ENCODE peak calls at places on chromosome 2, in nine cellular contexts. D is SK-N-SH, X is GM12864, Y is BJ, I is fibroblast of lung, T is AG04449, O is left lung, R is foreskin fibroblast, N is Calu3. J is an unnamed sample.

GRCh38 chr2:136175466-136175865 is 57.5 kb upstream of the CXCR4 start:
- DNase-seq in X (no peak), N (no peak), R (no peak), D (no peak), Y (no peak), T (no peak), I (no peak), O (no peak), J (no peak)

GRCh38 chr2:150339282-150339681 is 148.2 kb downstream of the RND3 start:
- DNase-seq in D (no peak), O (no peak), Y (no peak), X (no peak), R (peak), T (no peak), I (no peak), N (no peak), J (no peak)

GRCh38 chr2:220499281-220499680 is 871.9 kb downstream of the SLC4A3 start:
- DNase-seq in D (no peak), Y (no peak), T (no peak), R (peak), I (peak), N (peak), X (no peak), O (no peak), J (no peak)

GRCh38 chr2:120794716-120795115 is 59.0 kb downstream of the GLI2 start:
- DNase-seq in D (no peak), Y (no peak), O (no peak), T (no peak), R (peak), X (no peak), N (no peak), I (peak), J (no peak)

GRCh38 chr2:73971722-73972121 is 13.0 kb upstream of the TET3 start:
- DNase-seq in Y (no peak), N (no peak), I (no peak), X (no peak), D (no peak), R (peak), O (no peak), T (no peak), J (no peak)

GRCh38 chr2:148596033-148596432 is 48.5 kb upstream of the EPC2 start:
- DNase-seq in O (no peak), I (no peak), N (no peak), R (no peak), Y (no peak), D (no peak), T (no peak), X (no peak), J (no peak)

GRCh38 chr2:33001823-33002222 is 55.1 kb downstream of the LTBP1 start:
- DNase-seq in N (no peak), X (no peak), R (no peak), D (no peak), I (no peak), O (no peak), T (no peak), Y (no peak), J (no peak)

GRCh38 chr2:64485961-64486360 is 32.0 kb downstream of the LGALSL start:
- DNase-seq in X (no peak), R (peak), I (peak), O (no peak), N (no peak), T (no peak), Y (no peak), D (no peak), J (no peak)

GRCh38 chr2:127386764-127387654 is 766 bp downstream of the MAP3K2 start:
- DNase-seq in N (peak), Y (no peak), T (peak), I (peak), D (peak), R (peak), X (peak), O (peak), J (peak)

GRCh38 chr2:85648619-85649018 is 19.4 kb downstream of the SFTPB start:
- DNase-seq in O (no peak), N (peak), T (no peak), Y (no peak), D (peak), R (peak), I (peak), X (no peak), J (no peak)

GRCh38 chr2:111068435-111069058 is 52.2 kb upstream of the BCL2L11 start:
- DNase-seq in Y (no peak), T (no peak), R (no peak), I (no peak), D (no peak), O (no peak), X (no peak), N (peak), J (no peak)

GRCh38 chr2:3611611-3612010 is 16.7 kb downstream of the COLEC11 start:
- DNase-seq in X (no peak), I (no peak), Y (no peak), R (no peak), N (no peak), T (no peak), O (peak), D (no peak), J (no peak)

GRCh38 chr2:80190166-80190565 is 114.4 kb downstream of the LRRTM1 start:
- DNase-seq in R (no peak), T (no peak), O (no peak), D (no peak), I (no peak), Y (no peak), N (no peak), X (no peak), J (no peak)

GRCh38 chr2:102449370-102449974 is 23.6 kb upstream of the SLC9A4 start:
- DNase-seq in N (peak), Y (no peak), X (no peak), R (peak), O (no peak), I (peak), D (peak), T (no peak), J (no peak)

GRCh38 chr2:112621792-112622527 is 23.8 kb upstream of the SLC20A1 start:
- DNase-seq in T (no peak), N (no peak), X (no peak), Y (peak), R (peak), O (no peak), D (no peak), I (peak), J (no peak)

GRCh38 chr2:47211497-47212011 is 56.4 kb upstream of the STPG4 start:
- DNase-seq in Y (no peak), N (peak), R (no peak), I (no peak), O (no peak), D (no peak), T (no peak), X (no peak), J (no peak)

GRCh38 chr2:219639356-219639755 is 11.9 kb downstream of the SLC4A3 start:
- DNase-seq in T (no peak), Y (no peak), O (no peak), D (no peak), X (no peak), R (no peak), I (no peak), N (no peak), J (peak)

GRCh38 chr2:156867201-156867600 is 390.3 kb upstream of the GALNT5 start:
- DNase-seq in Y (no peak), I (no peak), N (no peak), D (no peak), X (no peak), T (no peak), O (no peak), R (no peak), J (no peak)

GRCh38 chr2:29766191-29766590 is 155.2 kb downstream of the ALK start:
- DNase-seq in O (no peak), R (peak), T (peak), Y (no peak), D (no peak), N (no peak), I (no peak), X (no peak), J (no peak)

GRCh38 chr2:118255301-118255700 is 167.0 kb downstream of the INSIG2 start:
- DNase-seq in O (no peak), R (no peak), I (no peak), T (no peak), X (no peak), N (no peak), D (no peak), Y (no peak), J (no peak)

GRCh38 chr2:25354116-25354515 is 12.4 kb upstream of the DNMT3A start:
- DNase-seq in D (no peak), N (no peak), I (no peak), Y (no peak), O (no peak), R (no peak), T (no peak), X (no peak), J (no peak)

GRCh38 chr2:26000561-26001211 is 18.4 kb upstream of the KIF3C start:
- DNase-seq in T (no peak), O (peak), X (no peak), R (peak), N (peak), D (no peak), Y (no peak), I (no peak), J (peak)

GRCh38 chr2:135198481-135198880 is 146.4 kb downstream of the RAB3GAP1 start:
- DNase-seq in R (no peak), D (no peak), Y (no peak), T (no peak), I (no peak), X (no peak), O (no peak), N (no peak), J (no peak)

GRCh38 chr2:126306539-126306938 is 349.4 kb upstream of the GYPC start:
- DNase-seq in D (no peak), O (no peak), Y (no peak), X (no peak), T (no peak), N (no peak), R (no peak), I (no peak), J (no peak)

GRCh38 chr2:164061129-164061746 is 325.4 kb upstream of the FIGN start:
- DNase-seq in D (peak), I (peak), N (peak), T (no peak), R (peak), O (no peak), Y (no peak), X (peak), J (no peak)

GRCh38 chr2:70552501-70553333 is 909 bp downstream of the TGFA start:
- DNase-seq in O (no peak), I (no peak), T (no peak), N (peak), R (peak), D (peak), Y (no peak), X (no peak), J (no peak)

GRCh38 chr2:18345848-18346247 is 214.6 kb downstream of the RDH14 start:
- DNase-seq in D (no peak), Y (no peak), X (no peak), T (peak), I (no peak), O (no peak), R (peak), N (peak), J (peak)

GRCh38 chr2:170878505-170878904 is 50.5 kb upstream of the GORASP2 start:
- DNase-seq in I (no peak), T (no peak), R (no peak), N (no peak), Y (no peak), X (no peak), O (no peak), D (no peak), J (no peak)

GRCh38 chr2:12558519-12558918 is 158.2 kb upstream of the TRIB2 start:
- DNase-seq in X (no peak), N (no peak), T (no peak), I (no peak), D (no peak), O (no peak), Y (no peak), R (no peak), J (no peak)

GRCh38 chr2:231717281-231718180 is 9.2 kb downstream of the PTMA start:
- DNase-seq in Y (no peak), R (peak), N (no peak), X (peak), O (no peak), D (peak), T (no peak), I (no peak), J (peak)

GRCh38 chr2:86020984-86021383 is 84.7 kb downstream of the POLR1A start:
- DNase-seq in D (no peak), I (peak), O (no peak), R (peak), X (no peak), T (no peak), N (no peak), Y (no peak), J (no peak)

GRCh38 chr2:108612514-108613183 is 78.4 kb downstream of the LIMS1 start:
- DNase-seq in I (no peak), O (no peak), Y (no peak), N (no peak), R (no peak), T (no peak), X (peak), D (no peak), J (peak)

GRCh38 chr2:108594982-108595464 is 60.8 kb downstream of the LIMS1 start:
- DNase-seq in N (peak), I (peak), O (no peak), R (peak), X (no peak), D (no peak), T (peak), Y (peak), J (no peak)

GRCh38 chr2:138180691-138181386 is 216.6 kb downstream of the HNMT start:
- DNase-seq in X (no peak), N (peak), R (no peak), Y (no peak), O (no peak), D (peak), T (no peak), I (peak), J (no peak)

GRCh38 chr2:175633227-175633626 is 368.8 kb downstream of the LNPK start:
- DNase-seq in X (no peak), O (no peak), T (no peak), D (no peak), I (no peak), Y (no peak), N (no peak), R (no peak), J (no peak)

DNA sequence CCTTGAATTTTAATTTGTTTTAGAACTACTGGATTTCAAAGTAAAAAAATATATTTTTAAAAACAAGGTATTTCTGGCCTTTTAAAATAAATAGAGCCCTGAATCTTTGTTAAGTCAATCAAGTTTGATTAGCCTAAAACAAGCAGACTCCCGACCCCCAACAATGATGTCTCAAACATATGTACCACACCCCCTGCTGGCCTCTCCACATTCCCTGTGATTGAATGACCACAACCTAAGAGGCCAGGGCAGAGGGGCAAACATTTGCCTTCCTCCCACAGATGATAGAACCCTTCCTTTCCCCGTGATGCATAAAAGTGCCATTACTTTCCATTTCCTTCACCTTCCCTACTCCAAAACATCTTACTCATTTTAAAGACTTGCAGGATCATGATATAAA is 130.9 kb downstream of the STK39 start:
- DNase-seq in O (no peak), D (no peak), X (no peak), T (no peak), I (peak), Y (no peak), R (no peak), N (no peak), J (no peak)
- TF ChIP-seq CTCF in O (no peak), D (peak), X (no peak), T (no peak), I (peak), Y (peak), R (peak), N (no peak), J (no peak)

GRCh38 chr2:104847821-104848160 is 6.1 kb upstream of the POU3F3 start:
- DNase-seq in I (no peak), D (no peak), X (no peak), Y (no peak), O (no peak), T (no peak), R (no peak), N (no peak), J (no peak)
- TF ChIP-seq CTCF in I (no peak), D (no peak), X (no peak), Y (no peak), O (no peak), T (no peak), R (no peak), N (no peak), J (no peak)

GRCh38 chr2:54341656-54342055 is 85.6 kb upstream of the TSPYL6 start:
- DNase-seq in N (no peak), O (no peak), T (no peak), X (no peak), I (peak), Y (no peak), R (no peak), D (no peak), J (no peak)
- TF ChIP-seq CTCF in N (no peak), O (no peak), T (no peak), X (no peak), I (no peak), Y (no peak), R (no peak), D (peak), J (no peak)

GRCh38 chr2:39124770-39125075 is 3.9 kb upstream of the SOS1 start:
- DNase-seq in N (no peak), R (no peak), Y (no peak), D (peak), X (no peak), T (no peak), O (no peak), I (no peak), J (no peak)
- TF ChIP-seq CTCF in N (no peak), R (no peak), Y (no peak), D (peak), X (no peak), T (no peak), O (no peak), I (no peak), J (no peak)

GRCh38 chr2:216292475-216292874 is 79.8 kb downstream of the MARCHF4 start:
- DNase-seq in N (no peak), D (no peak), T (no peak), X (no peak), R (no peak), O (no peak), I (no peak), Y (no peak), J (no peak)
- TF ChIP-seq CTCF in N (no peak), D (no peak), T (no peak), X (no peak), R (no peak), O (no peak), I (no peak), Y (no peak), J (no peak)

GRCh38 chr2:240579771-240580614 is 6.5 kb upstream of the CAPN10 start:
- DNase-seq in T (no peak), Y (peak), R (peak), D (no peak), N (peak), I (peak), O (peak), X (peak), J (peak)
- TF ChIP-seq CTCF in T (no peak), Y (peak), R (no peak), D (no peak), N (peak), I (no peak), O (peak), X (peak), J (peak)

GRCh38 chr2:229713371-229714079 is 830 bp downstream of the DNER start:
- DNase-seq in O (peak), T (no peak), X (no peak), R (peak), I (no peak), Y (no peak), D (peak), N (peak), J (no peak)
- TF ChIP-seq CTCF in O (no peak), T (no peak), X (no peak), R (no peak), I (no peak), Y (no peak), D (no peak), N (no peak), J (no peak)